ENCODE peak calls at places on chromosomes 2 and 18, in six cellular contexts. One of them, this sample, is unnamed.

GRCh38 chr2:12478151-12479041 is 238.3 kb upstream of the TRIB2 start:
- DNase-seq in CD4-positive, alpha-beta T cell: no peak
- DNase-seq in fibroblast of mammary gland: peak
- DNase-seq in GM19239: no peak
- DNase-seq in naive thymus-derived CD4-positive, alpha-beta T cell: no peak
- DNase-seq in sigmoid colon: no peak
- DNase-seq in this sample: no peak

GRCh38 chr2:157825885-157826284 is 50.2 kb downstream of the ACVR1 start:
- DNase-seq in CD4-positive, alpha-beta T cell: no peak
- DNase-seq in fibroblast of mammary gland: peak
- DNase-seq in GM19239: no peak
- DNase-seq in naive thymus-derived CD4-positive, alpha-beta T cell: no peak
- DNase-seq in sigmoid colon: no peak
- DNase-seq in this sample: no peak

GRCh38 chr18:63445067-63445466 is 22.8 kb upstream of the VPS4B start:
- DNase-seq in CD4-positive, alpha-beta T cell: no peak
- DNase-seq in fibroblast of mammary gland: no peak
- DNase-seq in GM19239: no peak
- DNase-seq in naive thymus-derived CD4-positive, alpha-beta T cell: no peak
- DNase-seq in sigmoid colon: peak
- DNase-seq in this sample: no peak

GRCh38 chr2:20576598-20577115 is 74.2 kb downstream of the HS1BP3 start:
- DNase-seq in CD4-positive, alpha-beta T cell: peak
- DNase-seq in fibroblast of mammary gland: no peak
- DNase-seq in GM19239: peak
- DNase-seq in naive thymus-derived CD4-positive, alpha-beta T cell: peak
- DNase-seq in sigmoid colon: no peak
- DNase-seq in this sample: no peak

GRCh38 chr2:150023044-150023443 is 435.5 kb upstream of the MMADHC start:
- DNase-seq in CD4-positive, alpha-beta T cell: no peak
- DNase-seq in fibroblast of mammary gland: peak
- DNase-seq in GM19239: no peak
- DNase-seq in naive thymus-derived CD4-positive, alpha-beta T cell: peak
- DNase-seq in sigmoid colon: no peak
- DNase-seq in this sample: no peak

GRCh38 chr18:62566199-62566598 is 43.4 kb downstream of the ZCCHC2 start:
- DNase-seq in CD4-positive, alpha-beta T cell: no peak
- DNase-seq in fibroblast of mammary gland: peak
- DNase-seq in GM19239: no peak
- DNase-seq in naive thymus-derived CD4-positive, alpha-beta T cell: no peak
- DNase-seq in sigmoid colon: no peak
- DNase-seq in this sample: no peak

GRCh38 chr18:46481048-46481846 is 175.8 kb downstream of the LOXHD1 start:
- DNase-seq in CD4-positive, alpha-beta T cell: peak
- DNase-seq in fibroblast of mammary gland: peak
- DNase-seq in GM19239: peak
- DNase-seq in naive thymus-derived CD4-positive, alpha-beta T cell: peak
- DNase-seq in sigmoid colon: no peak
- DNase-seq in this sample: no peak

GRCh38 chr2:208072250-208072892 is 47.0 kb upstream of the PLEKHM3 start:
- DNase-seq in CD4-positive, alpha-beta T cell: peak
- DNase-seq in fibroblast of mammary gland: peak
- DNase-seq in GM19239: peak
- DNase-seq in naive thymus-derived CD4-positive, alpha-beta T cell: peak
- DNase-seq in sigmoid colon: peak
- DNase-seq in this sample: peak

GRCh38 chr2:131112477-131113027 is 7.4 kb downstream of the PLEKHB2 start:
- DNase-seq in CD4-positive, alpha-beta T cell: no peak
- DNase-seq in fibroblast of mammary gland: no peak
- DNase-seq in GM19239: no peak
- DNase-seq in naive thymus-derived CD4-positive, alpha-beta T cell: no peak
- DNase-seq in sigmoid colon: no peak
- DNase-seq in this sample: peak

GRCh38 chr2:238657132-238658053 is 190.5 kb upstream of the TWIST2 start:
- DNase-seq in CD4-positive, alpha-beta T cell: no peak
- DNase-seq in fibroblast of mammary gland: peak
- DNase-seq in GM19239: no peak
- DNase-seq in naive thymus-derived CD4-positive, alpha-beta T cell: no peak
- DNase-seq in sigmoid colon: no peak
- DNase-seq in this sample: no peak

GRCh38 chr18:8610442-8610801 is 1.2 kb downstream of the RAB12 start:
- DNase-seq in CD4-positive, alpha-beta T cell: no peak
- DNase-seq in fibroblast of mammary gland: peak
- DNase-seq in GM19239: no peak
- DNase-seq in naive thymus-derived CD4-positive, alpha-beta T cell: no peak
- DNase-seq in sigmoid colon: no peak
- DNase-seq in this sample: no peak

GRCh38 chr18:79733135-79733609 is 53.6 kb downstream of the CTDP1 start:
- DNase-seq in CD4-positive, alpha-beta T cell: no peak
- DNase-seq in fibroblast of mammary gland: no peak
- DNase-seq in GM19239: no peak
- DNase-seq in naive thymus-derived CD4-positive, alpha-beta T cell: no peak
- DNase-seq in sigmoid colon: no peak
- DNase-seq in this sample: no peak

GRCh38 chr2:60140180-60140579 is 413.3 kb downstream of the BCL11A start:
- DNase-seq in CD4-positive, alpha-beta T cell: no peak
- DNase-seq in fibroblast of mammary gland: no peak
- DNase-seq in GM19239: no peak
- DNase-seq in naive thymus-derived CD4-positive, alpha-beta T cell: no peak
- DNase-seq in sigmoid colon: no peak
- DNase-seq in this sample: no peak

GRCh38 chr2:228540976-228541375 is 359.5 kb upstream of the SPHKAP start:
- DNase-seq in CD4-positive, alpha-beta T cell: no peak
- DNase-seq in fibroblast of mammary gland: no peak
- DNase-seq in GM19239: no peak
- DNase-seq in naive thymus-derived CD4-positive, alpha-beta T cell: no peak
- DNase-seq in sigmoid colon: no peak
- DNase-seq in this sample: no peak

GRCh38 chr2:189091253-189091652 is 88.3 kb downstream of the COL5A2 start:
- DNase-seq in CD4-positive, alpha-beta T cell: no peak
- DNase-seq in fibroblast of mammary gland: peak
- DNase-seq in GM19239: no peak
- DNase-seq in naive thymus-derived CD4-positive, alpha-beta T cell: no peak
- DNase-seq in sigmoid colon: no peak
- DNase-seq in this sample: no peak

GRCh38 chr2:157722580-157723234 is 94.0 kb upstream of the ACVR1C start:
- DNase-seq in CD4-positive, alpha-beta T cell: no peak
- DNase-seq in fibroblast of mammary gland: peak
- DNase-seq in GM19239: no peak
- DNase-seq in naive thymus-derived CD4-positive, alpha-beta T cell: no peak
- DNase-seq in sigmoid colon: no peak
- DNase-seq in this sample: peak

GRCh38 chr2:8426577-8426976 is 255.3 kb upstream of the ID2 start:
- DNase-seq in CD4-positive, alpha-beta T cell: no peak
- DNase-seq in fibroblast of mammary gland: no peak
- DNase-seq in GM19239: no peak
- DNase-seq in naive thymus-derived CD4-positive, alpha-beta T cell: no peak
- DNase-seq in sigmoid colon: peak
- DNase-seq in this sample: no peak

GRCh38 chr2:80050246-80050645 is 254.3 kb downstream of the LRRTM1 start:
- DNase-seq in CD4-positive, alpha-beta T cell: no peak
- DNase-seq in fibroblast of mammary gland: no peak
- DNase-seq in GM19239: no peak
- DNase-seq in naive thymus-derived CD4-positive, alpha-beta T cell: no peak
- DNase-seq in sigmoid colon: no peak
- DNase-seq in this sample: no peak

GRCh38 chr2:157784823-157785175 is 91.3 kb downstream of the ACVR1 start:
- DNase-seq in CD4-positive, alpha-beta T cell: no peak
- DNase-seq in fibroblast of mammary gland: no peak
- DNase-seq in GM19239: no peak
- DNase-seq in naive thymus-derived CD4-positive, alpha-beta T cell: no peak
- DNase-seq in sigmoid colon: no peak
- DNase-seq in this sample: no peak

GRCh38 chr2:177712462-177712861 is 319.9 kb downstream of the AGPS start:
- DNase-seq in CD4-positive, alpha-beta T cell: no peak
- DNase-seq in fibroblast of mammary gland: no peak
- DNase-seq in GM19239: no peak
- DNase-seq in naive thymus-derived CD4-positive, alpha-beta T cell: no peak
- DNase-seq in sigmoid colon: no peak
- DNase-seq in this sample: no peak

GRCh38 chr2:192373244-192373643 is 178.5 kb upstream of the TMEFF2 start:
- DNase-seq in CD4-positive, alpha-beta T cell: no peak
- DNase-seq in fibroblast of mammary gland: no peak
- DNase-seq in GM19239: no peak
- DNase-seq in naive thymus-derived CD4-positive, alpha-beta T cell: no peak
- DNase-seq in sigmoid colon: no peak
- DNase-seq in this sample: no peak

GRCh38 chr2:222102746-222103349 is 195.9 kb downstream of the PAX3 start:
- DNase-seq in CD4-positive, alpha-beta T cell: no peak
- DNase-seq in fibroblast of mammary gland: no peak
- DNase-seq in GM19239: no peak
- DNase-seq in naive thymus-derived CD4-positive, alpha-beta T cell: no peak
- DNase-seq in sigmoid colon: no peak
- DNase-seq in this sample: no peak

GRCh38 chr2:30230479-30230854 is 867 bp upstream of the LBH start:
- DNase-seq in CD4-positive, alpha-beta T cell: no peak
- DNase-seq in fibroblast of mammary gland: no peak
- DNase-seq in GM19239: no peak
- DNase-seq in naive thymus-derived CD4-positive, alpha-beta T cell: no peak
- DNase-seq in sigmoid colon: peak
- DNase-seq in this sample: no peak

GRCh38 chr2:74374509-74375205 is 5.5 kb downstream of the DCTN1 start:
- DNase-seq in CD4-positive, alpha-beta T cell: no peak
- DNase-seq in fibroblast of mammary gland: peak
- DNase-seq in GM19239: no peak
- DNase-seq in naive thymus-derived CD4-positive, alpha-beta T cell: no peak
- DNase-seq in sigmoid colon: peak
- DNase-seq in this sample: no peak

GRCh38 chr2:26730549-26730948 is 33.5 kb upstream of the SLC35F6 start:
- DNase-seq in CD4-positive, alpha-beta T cell: no peak
- DNase-seq in fibroblast of mammary gland: no peak
- DNase-seq in GM19239: no peak
- DNase-seq in naive thymus-derived CD4-positive, alpha-beta T cell: no peak
- DNase-seq in sigmoid colon: no peak
- DNase-seq in this sample: no peak

GRCh38 chr2:110677080-110677479 is 783 bp downstream of the BUB1 start:
- DNase-seq in CD4-positive, alpha-beta T cell: no peak
- DNase-seq in fibroblast of mammary gland: no peak
- DNase-seq in GM19239: no peak
- DNase-seq in naive thymus-derived CD4-positive, alpha-beta T cell: no peak
- DNase-seq in sigmoid colon: no peak
- DNase-seq in this sample: no peak

GRCh38 chr2:239462671-239463506 is 62.1 kb upstream of the HDAC4 start:
- DNase-seq in CD4-positive, alpha-beta T cell: no peak
- DNase-seq in fibroblast of mammary gland: no peak
- DNase-seq in GM19239: no peak
- DNase-seq in naive thymus-derived CD4-positive, alpha-beta T cell: no peak
- DNase-seq in sigmoid colon: peak
- DNase-seq in this sample: no peak

GRCh38 chr18:79878741-79879358 is 72.6 kb downstream of the SLC66A2 start:
- DNase-seq in CD4-positive, alpha-beta T cell: no peak
- DNase-seq in fibroblast of mammary gland: no peak
- DNase-seq in GM19239: no peak
- DNase-seq in naive thymus-derived CD4-positive, alpha-beta T cell: no peak
- DNase-seq in sigmoid colon: no peak
- DNase-seq in this sample: no peak

GRCh38 chr2:48444404-48444803 is 85.5 kb upstream of the STON1 start:
- DNase-seq in CD4-positive, alpha-beta T cell: no peak
- DNase-seq in fibroblast of mammary gland: no peak
- DNase-seq in GM19239: no peak
- DNase-seq in naive thymus-derived CD4-positive, alpha-beta T cell: no peak
- DNase-seq in sigmoid colon: no peak
- DNase-seq in this sample: no peak

GRCh38 chr2:11658208-11658607 is 11.8 kb downstream of the NTSR2 start:
- DNase-seq in CD4-positive, alpha-beta T cell: no peak
- DNase-seq in fibroblast of mammary gland: no peak
- DNase-seq in GM19239: no peak
- DNase-seq in naive thymus-derived CD4-positive, alpha-beta T cell: no peak
- DNase-seq in sigmoid colon: peak
- DNase-seq in this sample: no peak

GRCh38 chr2:100401268-100401667 is 16.2 kb downstream of the CHST10 start:
- DNase-seq in CD4-positive, alpha-beta T cell: no peak
- DNase-seq in fibroblast of mammary gland: no peak
- DNase-seq in GM19239: no peak
- DNase-seq in naive thymus-derived CD4-positive, alpha-beta T cell: no peak
- DNase-seq in sigmoid colon: no peak
- DNase-seq in this sample: no peak

This sample was measured in foreskin melanocyte.